ENCODE peak calls at places on chromosomes 1 and 21, in five cellular contexts. One of them, this sample, is unnamed.

GRCh38 chr1:12001249-12001917 is 17.9 kb upstream of the MIIP start:
- DNase-seq in HepG2: peak
- DNase-seq in GM12878: no peak
- DNase-seq in K562: no peak
- DNase-seq in SK-N-SH: peak
- DNase-seq in this sample: peak

GRCh38 chr1:87154351-87154750 is 174.3 kb upstream of the LMO4 start:
- DNase-seq in HepG2: no peak
- DNase-seq in K562: no peak
- DNase-seq in GM12878: no peak
- DNase-seq in SK-N-SH: peak
- DNase-seq in this sample: no peak

GRCh38 chr1:109397451-109398342 is at the start of gene SORT1:
- DNase-seq in K562: peak
- DNase-seq in SK-N-SH: peak
- DNase-seq in HepG2: peak
- DNase-seq in GM12878: no peak
- DNase-seq in this sample: peak

GRCh38 chr1:156717411-156717810 is 10.9 kb upstream of the METTL25B start:
- DNase-seq in GM12878: no peak
- DNase-seq in K562: no peak
- DNase-seq in HepG2: no peak
- DNase-seq in SK-N-SH: no peak
- DNase-seq in this sample: no peak

GRCh38 chr1:147717706-147718097 is 42.7 kb downstream of the GJA5 start:
- DNase-seq in SK-N-SH: no peak
- DNase-seq in HepG2: no peak
- DNase-seq in K562: no peak
- DNase-seq in GM12878: no peak
- DNase-seq in this sample: no peak

GRCh38 chr1:224482619-224483018 is 48.0 kb upstream of the WDR26 start:
- DNase-seq in K562: no peak
- DNase-seq in GM12878: no peak
- DNase-seq in HepG2: no peak
- DNase-seq in SK-N-SH: no peak
- DNase-seq in this sample: no peak

GRCh38 chr1:228400692-228401454 is 5.8 kb downstream of the TRIM11 start:
- DNase-seq in HepG2: no peak
- DNase-seq in GM12878: no peak
- DNase-seq in SK-N-SH: no peak
- DNase-seq in K562: no peak
- DNase-seq in this sample: no peak

GRCh38 chr21:10273196-10273595 is 248.2 kb upstream of the TPTE start:
- DNase-seq in HepG2: no peak
- DNase-seq in GM12878: no peak
- DNase-seq in K562: no peak
- DNase-seq in SK-N-SH: no peak
- DNase-seq in this sample: no peak

GRCh38 chr1:241007668-241008067 is 349.3 kb downstream of the RGS7 start:
- DNase-seq in K562: no peak
- DNase-seq in GM12878: no peak
- DNase-seq in HepG2: no peak
- DNase-seq in SK-N-SH: no peak
- DNase-seq in this sample: no peak
- TF ChIP-seq ZBTB33 in K562: no peak
- TF ChIP-seq ZBTB33 in GM12878: no peak
- TF ChIP-seq ZBTB33 in HepG2: no peak
- TF ChIP-seq ZBTB33 in SK-N-SH: no peak
- TF ChIP-seq ZBTB33 in this sample: no peak

GRCh38 chr1:143610196-143610595 is 361.6 kb downstream of the FAM72C start:
- DNase-seq in SK-N-SH: no peak
- DNase-seq in K562: no peak
- DNase-seq in HepG2: no peak
- DNase-seq in GM12878: no peak
- DNase-seq in this sample: no peak

GRCh38 chr1:143611159-143611558 is 360.6 kb downstream of the FAM72C start:
- DNase-seq in HepG2: no peak
- DNase-seq in SK-N-SH: no peak
- DNase-seq in GM12878: no peak
- DNase-seq in K562: no peak
- DNase-seq in this sample: no peak
- TF ChIP-seq JUND in HepG2: no peak
- TF ChIP-seq JUND in SK-N-SH: no peak
- TF ChIP-seq JUND in GM12878: no peak
- TF ChIP-seq JUND in K562: no peak
- TF ChIP-seq JUND in this sample: no peak

GRCh38 chr1:51623450-51623849 is 6.6 kb downstream of the OSBPL9 start:
- DNase-seq in HepG2: no peak
- DNase-seq in SK-N-SH: no peak
- DNase-seq in K562: no peak
- DNase-seq in GM12878: no peak
- DNase-seq in this sample: no peak

GRCh38 chr1:51621161-51621560 is 4.3 kb downstream of the OSBPL9 start:
- DNase-seq in HepG2: no peak
- DNase-seq in SK-N-SH: no peak
- DNase-seq in GM12878: no peak
- DNase-seq in K562: no peak
- DNase-seq in this sample: no peak

GRCh38 chr1:51621841-51622454 is 5.1 kb downstream of the OSBPL9 start:
- DNase-seq in HepG2: no peak
- DNase-seq in K562: no peak
- DNase-seq in SK-N-SH: no peak
- DNase-seq in GM12878: no peak
- DNase-seq in this sample: no peak

GRCh38 chr1:51623025-51623424 is 6.1 kb downstream of the OSBPL9 start:
- DNase-seq in SK-N-SH: no peak
- DNase-seq in K562: no peak
- DNase-seq in HepG2: no peak
- DNase-seq in GM12878: no peak
- DNase-seq in this sample: no peak

GRCh38 chr1:51622455-51622913 is 5.6 kb downstream of the OSBPL9 start:
- DNase-seq in GM12878: no peak
- DNase-seq in K562: peak
- DNase-seq in SK-N-SH: no peak
- DNase-seq in HepG2: peak
- DNase-seq in this sample: peak
- TF ChIP-seq ZBTB33 in GM12878: no peak
- TF ChIP-seq ZBTB33 in K562: no peak
- TF ChIP-seq ZBTB33 in SK-N-SH: no peak
- TF ChIP-seq ZBTB33 in HepG2: no peak
- TF ChIP-seq ZBTB33 in this sample: no peak

GRCh38 chr1:199160521-199161318 is 521.9 kb downstream of the PTPRC start:
- DNase-seq in HepG2: no peak
- DNase-seq in K562: no peak
- DNase-seq in GM12878: no peak
- DNase-seq in SK-N-SH: no peak
- DNase-seq in this sample: no peak

GRCh38 chr1:199161319-199161680 is 522.5 kb downstream of the PTPRC start:
- DNase-seq in SK-N-SH: no peak
- DNase-seq in HepG2: no peak
- DNase-seq in GM12878: no peak
- DNase-seq in K562: no peak
- DNase-seq in this sample: no peak

GRCh38 chr1:199155166-199156033 is 516.6 kb downstream of the PTPRC start:
- DNase-seq in HepG2: no peak
- DNase-seq in K562: no peak
- DNase-seq in GM12878: no peak
- DNase-seq in SK-N-SH: no peak
- DNase-seq in this sample: no peak

GRCh38 chr1:199161766-199162303 is 523.0 kb downstream of the PTPRC start:
- DNase-seq in K562: no peak
- DNase-seq in HepG2: no peak
- DNase-seq in GM12878: no peak
- DNase-seq in SK-N-SH: no peak
- DNase-seq in this sample: no peak

DNA sequence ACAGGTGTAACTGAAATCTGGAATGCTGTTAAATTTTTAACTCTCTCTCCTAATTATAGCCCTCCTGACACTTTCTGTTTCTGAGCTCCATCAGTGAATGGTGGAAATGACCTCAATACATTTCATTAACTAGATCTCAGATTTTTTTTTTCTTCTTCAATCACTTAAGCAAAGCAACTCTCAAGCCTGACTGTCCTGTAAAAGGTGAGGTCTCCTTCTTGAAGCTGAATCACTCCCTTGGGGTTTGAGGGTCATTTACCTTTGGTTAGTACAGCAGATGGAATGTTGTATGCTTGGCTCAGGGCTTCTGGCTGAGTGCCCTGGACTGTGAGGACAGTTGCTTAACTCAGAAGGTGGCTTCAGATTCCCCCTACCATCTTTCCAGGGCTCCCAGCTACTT is 518.7 kb downstream of the PTPRC start:
- DNase-seq in SK-N-SH: no peak
- DNase-seq in HepG2: no peak
- DNase-seq in K562: no peak
- DNase-seq in GM12878: no peak
- DNase-seq in this sample: peak
- TF ChIP-seq JUND in SK-N-SH: no peak
- TF ChIP-seq JUND in HepG2: no peak
- TF ChIP-seq JUND in K562: no peak
- TF ChIP-seq JUND in GM12878: no peak
- TF ChIP-seq JUND in this sample: no peak

DNA sequence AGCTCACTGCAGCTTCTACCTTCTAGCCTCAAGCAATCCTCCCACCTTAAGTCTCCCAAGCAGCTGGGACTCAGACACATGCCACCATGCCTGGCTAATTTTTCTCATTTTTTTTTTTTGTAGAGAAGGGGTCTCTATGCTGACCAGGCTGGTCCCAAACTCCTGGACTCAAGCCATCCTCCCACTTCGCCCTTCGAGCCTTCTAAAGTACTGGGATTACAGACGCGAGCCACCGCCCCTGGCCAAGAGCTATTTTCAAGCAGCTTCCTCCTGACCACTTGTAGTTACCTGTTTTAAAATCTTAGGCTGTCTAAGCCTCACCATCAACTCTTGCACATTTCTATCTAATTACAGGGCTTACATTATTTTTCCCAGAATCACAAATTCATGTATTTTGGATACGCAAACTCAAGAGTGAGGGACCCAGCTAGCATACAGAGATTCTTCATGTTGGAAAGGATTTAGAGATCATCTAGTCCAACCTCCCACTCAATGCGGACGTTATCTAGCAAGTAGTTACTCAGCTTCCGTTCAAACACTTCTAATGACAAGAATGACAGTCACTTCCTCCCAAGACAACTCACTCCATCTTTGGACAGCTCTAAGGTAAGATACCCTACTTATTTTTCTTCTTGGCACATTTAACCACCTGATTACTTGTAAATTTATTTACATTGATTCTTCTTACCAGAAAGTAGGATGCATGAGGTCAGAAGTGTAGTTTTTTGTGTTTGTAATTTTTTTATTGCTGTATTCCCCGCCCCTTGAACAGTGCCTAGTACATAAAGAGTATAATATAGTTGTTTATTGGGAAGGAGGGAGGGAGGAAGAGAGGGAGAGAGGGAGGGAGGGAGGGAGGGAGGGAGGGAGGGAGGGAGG is 65.4 kb downstream of the LUZP1 start:
- DNase-seq in HepG2: no peak
- DNase-seq in GM12878: no peak
- DNase-seq in K562: peak
- DNase-seq in SK-N-SH: no peak
- DNase-seq in this sample: peak
- TF ChIP-seq ZBTB33 in HepG2: no peak
- TF ChIP-seq ZBTB33 in GM12878: no peak
- TF ChIP-seq ZBTB33 in K562: no peak
- TF ChIP-seq ZBTB33 in SK-N-SH: no peak
- TF ChIP-seq ZBTB33 in this sample: no peak

DNA sequence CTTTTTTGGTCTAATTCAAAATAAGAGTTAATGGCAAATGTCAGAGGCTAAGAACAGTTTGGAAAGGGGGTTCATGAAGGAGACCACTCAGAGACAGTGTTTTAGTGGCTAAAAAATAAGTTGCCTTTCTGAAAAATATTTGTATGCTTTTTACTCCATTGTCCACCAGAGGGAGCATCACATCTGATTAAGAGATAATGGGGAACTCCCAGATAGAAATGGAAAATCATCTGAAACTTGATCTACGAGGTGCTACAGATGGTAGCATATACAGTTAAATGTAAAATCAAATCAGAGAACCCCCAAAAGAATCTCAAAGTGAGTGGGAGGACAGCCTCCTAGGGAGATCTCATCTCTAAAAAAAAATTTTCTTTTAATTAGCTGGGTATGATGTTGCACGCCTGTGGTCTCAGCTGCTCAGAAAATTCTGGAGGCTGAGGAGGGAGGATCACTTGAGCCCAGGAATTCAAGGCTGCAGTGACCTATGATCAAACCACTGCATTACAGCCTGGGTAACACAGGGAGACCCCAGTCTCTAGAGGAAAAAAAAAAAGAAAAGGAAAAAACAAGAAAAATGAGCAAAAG is 9.7 kb downstream of the SMYD3 start:
- DNase-seq in HepG2: peak
- DNase-seq in K562: peak
- DNase-seq in GM12878: no peak
- DNase-seq in SK-N-SH: peak
- DNase-seq in this sample: peak
- TF ChIP-seq JUND in HepG2: no peak
- TF ChIP-seq JUND in K562: no peak
- TF ChIP-seq JUND in GM12878: no peak
- TF ChIP-seq JUND in SK-N-SH: no peak
- TF ChIP-seq JUND in this sample: no peak

This sample was measured in HCT116.